ENCODE peak calls at places on chromosomes 4 and X, in nine cellular contexts. V is AG10803, E is left lung, Z is endothelial cell, Y is B cell, S is GM23338, G is WTC11, J is fibroblast of pulmonary artery, Q is AG09319. M is an unnamed sample.

GRCh38 chr4:150067859-150068258 is 10.4 kb upstream of the DCLK2 start:
- DNase-seq in Q (no peak), V (peak), G (no peak), Z (no peak), Y (no peak), S (no peak), E (no peak), J (no peak), M (no peak)

GRCh38 chrX:118727686-118728339 is 407 bp downstream of the IL13RA1 start:
- DNase-seq in Q (no peak), G (peak), J (peak), E (peak), Z (peak), V (peak), Y (peak), S (no peak), M (no peak)

GRCh38 chr4:175277816-175278215 is 359.7 kb downstream of the ADAM29 start:
- DNase-seq in Z (no peak), S (peak), G (peak), V (no peak), Q (no peak), J (no peak), Y (no peak), E (no peak), M (no peak)

GRCh38 chrX:21946925-21947641 is 6.6 kb downstream of the SMS start:
- DNase-seq in Y (no peak), S (peak), Z (no peak), Q (no peak), V (peak), J (peak), E (no peak), G (peak), M (no peak)

GRCh38 chrX:115226929-115227328 is 7.0 kb downstream of the LRCH2 start:
- DNase-seq in J (peak), Y (no peak), E (no peak), V (peak), Z (peak), G (peak), S (peak), Q (no peak), M (no peak)

GRCh38 chr4:127528302-127528701 is 104.5 kb upstream of the INTU start:
- DNase-seq in S (no peak), E (no peak), Y (no peak), G (no peak), J (no peak), Z (no peak), V (no peak), Q (no peak), M (no peak)

GRCh38 chrX:38669425-38669824 is 108.1 kb downstream of the TSPAN7 start:
- DNase-seq in V (no peak), J (no peak), E (no peak), Z (no peak), G (no peak), Q (no peak), S (no peak), Y (no peak), M (no peak)

GRCh38 chr4:4783847-4784246 is 75.6 kb upstream of the MSX1 start:
- DNase-seq in Q (no peak), Z (no peak), Y (no peak), J (no peak), G (no peak), V (no peak), S (peak), E (no peak), M (no peak)

GRCh38 chr4:139458543-139458942 is 4.6 kb downstream of the RAB33B start:
- DNase-seq in Y (no peak), V (no peak), Z (no peak), Q (no peak), S (no peak), E (no peak), J (no peak), G (no peak), M (no peak)

GRCh38 chr4:153788419-153789276 is at the start of gene SFRP2:
- DNase-seq in V (no peak), S (peak), G (peak), J (no peak), Y (peak), Z (peak), E (no peak), Q (no peak), M (no peak)

GRCh38 chr4:140343303-140343702 is 30.1 kb upstream of the SCOC start:
- DNase-seq in Q (no peak), S (no peak), V (no peak), G (no peak), Z (no peak), Y (no peak), J (peak), E (peak), M (no peak)

GRCh38 chr4:115113382-115114106 is at the start of gene NDST4:
- DNase-seq in G (no peak), J (peak), S (no peak), Q (no peak), E (no peak), Z (no peak), Y (no peak), V (peak), M (peak)

GRCh38 chrX:39907964-39908616 is 189.7 kb downstream of the BCOR start:
- DNase-seq in Z (no peak), Y (no peak), V (peak), G (no peak), Q (peak), E (peak), S (no peak), J (peak), M (peak)

GRCh38 chrX:40719218-40719617 is 16.1 kb downstream of the MED14 start:
- DNase-seq in J (peak), Z (no peak), S (no peak), G (no peak), Y (no peak), V (peak), E (no peak), Q (peak), M (no peak)

GRCh38 chr4:107351196-107351595 is 315.1 kb upstream of the DKK2 start:
- DNase-seq in Z (no peak), J (no peak), G (no peak), E (no peak), V (no peak), Q (no peak), S (no peak), Y (no peak), M (no peak)

GRCh38 chr4:71239365-71239764 is 99.5 kb upstream of the SLC4A4 start:
- DNase-seq in V (no peak), Z (no peak), J (no peak), Y (no peak), S (no peak), E (no peak), G (no peak), Q (no peak), M (peak)

GRCh38 chr4:158253350-158253980 is 43.2 kb downstream of the TMEM144 start:
- DNase-seq in Y (peak), E (no peak), Q (peak), Z (peak), G (peak), J (peak), S (peak), V (peak), M (peak)

GRCh38 chr4:82578935-82579334 is 17.1 kb upstream of the TMEM150C start:
- DNase-seq in V (no peak), J (peak), S (peak), Q (no peak), G (no peak), Z (no peak), Y (no peak), E (no peak), M (no peak)

GRCh38 chrX:74297766-74298165 is 6.2 kb upstream of the ZCCHC13 start:
- DNase-seq in Q (no peak), J (no peak), Y (no peak), E (no peak), Z (no peak), V (no peak), G (no peak), S (no peak), M (no peak)

GRCh38 chr4:33724685-33725084 is 2519.6 kb downstream of the ARAP2 start:
- DNase-seq in Y (no peak), J (no peak), Z (no peak), G (no peak), E (no peak), Q (no peak), V (no peak), S (peak), M (no peak)

GRCh38 chrX:66402165-66402564 is 236.7 kb downstream of the EDA2R start:
- DNase-seq in Y (no peak), Q (no peak), V (no peak), Z (no peak), J (no peak), G (no peak), E (no peak), S (no peak), M (no peak)

GRCh38 chr4:184613405-184613804 is 35.8 kb downstream of the CASP3 start:
- DNase-seq in J (no peak), Z (no peak), G (no peak), Y (no peak), E (no peak), V (no peak), S (no peak), Q (no peak), M (no peak)

GRCh38 chrX:135596495-135596894 is 76.0 kb downstream of the INTS6L start:
- DNase-seq in J (peak), Z (peak), E (peak), V (peak), G (peak), S (peak), Q (no peak), Y (peak), M (no peak)

GRCh38 chr4:149735796-149736195 is 79.8 kb downstream of the IQCM start:
- DNase-seq in G (no peak), Z (no peak), J (peak), Y (no peak), E (no peak), S (no peak), Q (no peak), V (peak), M (no peak)

GRCh38 chr4:41213563-41214157 is 682 bp downstream of the APBB2 start:
- DNase-seq in V (no peak), G (peak), J (no peak), S (no peak), Z (peak), E (no peak), Q (no peak), Y (no peak), M (no peak)

GRCh38 chr4:6595897-6596537 is 21.0 kb downstream of the MAN2B2 start:
- DNase-seq in V (no peak), Y (no peak), J (no peak), Q (no peak), S (peak), G (peak), Z (no peak), E (no peak), M (no peak)

GRCh38 chr4:85028910-85029309 is 62.4 kb upstream of the WDFY3 start:
- DNase-seq in S (no peak), Z (no peak), J (peak), E (no peak), Y (no peak), V (peak), Q (no peak), G (no peak), M (no peak)

GRCh38 chr4:183554878-183555585 is 50.2 kb downstream of the ING2 start:
- DNase-seq in Q (no peak), G (no peak), V (no peak), Y (no peak), E (peak), S (no peak), J (no peak), Z (no peak), M (no peak)

GRCh38 chr4:183550345-183551080 is 45.7 kb downstream of the ING2 start:
- DNase-seq in J (no peak), Y (no peak), E (no peak), Q (no peak), V (no peak), Z (no peak), G (no peak), S (no peak), M (no peak)

GRCh38 chr4:183553601-183554345 is 48.9 kb downstream of the ING2 start:
- DNase-seq in S (no peak), Z (no peak), Q (no peak), Y (no peak), G (no peak), J (no peak), V (no peak), E (no peak), M (no peak)

GRCh38 chr4:183554346-183554686 is 49.5 kb downstream of the ING2 start:
- DNase-seq in G (no peak), S (no peak), V (no peak), Y (no peak), Z (no peak), J (no peak), E (no peak), Q (no peak), M (no peak)

GRCh38 chr4:183552274-183553146 is 47.7 kb downstream of the ING2 start:
- DNase-seq in Z (no peak), J (no peak), E (no peak), Q (no peak), S (no peak), V (no peak), G (no peak), Y (no peak), M (no peak)
- TF ChIP-seq CTCF in Z (no peak), J (no peak), E (no peak), Q (no peak), S (no peak), V (no peak), G (no peak), Y (no peak), M (no peak)

DNA sequence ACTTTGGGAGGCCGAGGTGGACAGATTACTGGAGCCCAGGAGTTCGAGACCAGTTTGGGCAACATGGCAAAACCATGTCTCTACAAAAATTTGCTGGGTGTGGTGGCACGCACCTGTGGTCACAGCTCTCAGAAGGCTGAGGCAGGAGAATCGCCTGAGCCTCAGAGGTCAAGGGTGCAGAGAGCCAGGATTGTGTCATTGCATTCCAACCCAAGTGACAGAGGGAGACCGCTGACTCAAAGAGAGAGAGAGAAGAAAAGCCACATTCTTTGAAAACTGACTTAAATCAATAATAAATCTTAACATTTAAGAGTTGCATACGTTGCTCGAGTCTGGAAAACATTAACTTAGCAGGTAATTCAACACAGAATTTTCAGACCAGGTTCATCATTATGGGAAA is 68.5 kb upstream of the RBPJ start:
- DNase-seq in S (no peak), Y (no peak), J (no peak), G (no peak), Q (no peak), E (no peak), V (no peak), Z (no peak), M (no peak)
- TF ChIP-seq CTCF in S (no peak), Y (no peak), J (no peak), G (no peak), Q (no peak), E (no peak), V (no peak), Z (no peak), M (no peak)

GRCh38 chr4:152154433-152154832 is 381.5 kb downstream of the FBXW7 start:
- DNase-seq in G (no peak), Q (no peak), V (no peak), S (no peak), Y (no peak), Z (no peak), E (no peak), J (no peak), M (no peak)
- TF ChIP-seq CTCF in G (no peak), Q (no peak), V (no peak), S (no peak), Y (no peak), Z (no peak), E (no peak), J (no peak), M (no peak)

GRCh38 chr4:3022651-3023050 is 51.7 kb downstream of the HTT-AS start:
- DNase-seq in J (no peak), Y (no peak), G (no peak), Z (no peak), S (no peak), Q (no peak), E (no peak), V (no peak), M (no peak)

GRCh38 chr4:3019471-3019870 is 54.9 kb downstream of the HTT-AS start:
- DNase-seq in E (no peak), Q (no peak), V (no peak), Z (no peak), S (no peak), G (no peak), Y (no peak), J (no peak), M (no peak)

GRCh38 chr4:3021627-3022026 is 52.7 kb downstream of the HTT-AS start:
- DNase-seq in S (no peak), Y (no peak), Q (no peak), V (no peak), G (no peak), E (no peak), J (no peak), Z (no peak), M (no peak)

GRCh38 chr4:3022112-3022511 is 52.2 kb downstream of the HTT-AS start:
- DNase-seq in Y (no peak), G (no peak), E (no peak), S (no peak), J (no peak), Z (no peak), V (no peak), Q (no peak), M (no peak)

GRCh38 chr4:3021127-3021526 is 53.2 kb downstream of the HTT-AS start:
- DNase-seq in S (no peak), E (no peak), G (no peak), Q (no peak), Z (no peak), V (no peak), J (no peak), Y (no peak), M (no peak)
- TF ChIP-seq CTCF in S (no peak), E (no peak), G (no peak), Q (no peak), Z (no peak), V (no peak), J (no peak), Y (no peak), M (no peak)

GRCh38 chrX:111164728-111165127 is 68.7 kb downstream of the PAK3 start:
- DNase-seq in E (no peak), G (no peak), Q (no peak), S (peak), Z (peak), V (peak), J (peak), Y (no peak), M (no peak)
- TF ChIP-seq CTCF in E (no peak), G (no peak), Q (peak), S (peak), Z (no peak), V (peak), J (peak), Y (no peak), M (peak)

DNA sequence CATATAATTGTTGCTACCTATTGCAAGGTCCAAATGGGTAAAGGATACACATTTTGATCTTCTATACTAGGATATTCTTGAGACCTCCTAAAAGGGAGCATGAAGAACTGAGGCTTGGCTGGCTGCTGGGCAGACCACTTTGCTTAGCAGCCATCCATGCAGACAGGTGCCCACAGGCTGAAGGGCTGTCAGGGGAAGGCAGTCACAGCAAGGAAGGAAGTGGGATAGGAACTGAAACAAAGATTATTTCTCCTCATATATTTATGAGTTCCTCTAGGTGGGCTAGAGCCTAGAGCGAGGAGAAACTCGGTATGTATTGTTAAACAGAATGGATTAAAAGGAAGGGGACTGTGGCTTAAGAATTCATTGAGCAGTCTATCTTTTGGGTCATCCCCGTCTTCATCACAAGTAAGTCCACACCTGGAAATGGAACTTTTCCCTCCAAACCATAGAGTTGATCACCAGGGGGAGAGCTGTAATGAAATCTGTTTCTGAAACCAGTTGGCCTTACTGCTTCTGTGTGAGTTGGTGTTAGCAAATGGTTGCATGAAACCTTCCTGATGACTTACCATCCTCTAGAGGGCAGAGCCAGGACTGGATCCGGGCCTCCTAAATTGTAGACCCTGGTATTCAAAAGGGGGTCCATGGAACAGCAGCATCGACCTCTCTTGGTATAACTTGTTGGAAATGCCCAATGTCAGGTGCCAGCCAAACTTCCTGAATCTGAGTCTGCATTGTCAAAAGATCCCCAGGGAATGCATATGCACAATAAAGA is 42.3 kb downstream of the AFF2 start:
- DNase-seq in E (no peak), Q (no peak), G (no peak), Z (no peak), S (peak), V (no peak), J (no peak), Y (peak), M (no peak)
- TF ChIP-seq CTCF in E (no peak), Q (no peak), G (no peak), Z (no peak), S (peak), V (no peak), J (no peak), Y (no peak), M (no peak)

GRCh38 chr4:3136454-3136853 is 62.0 kb downstream of the HTT start:
- DNase-seq in Q (no peak), S (no peak), Y (no peak), E (no peak), J (peak), V (no peak), G (no peak), Z (no peak), M (peak)
- TF ChIP-seq CTCF in Q (peak), S (peak), Y (peak), E (no peak), J (peak), V (peak), G (no peak), Z (peak), M (no peak)

GRCh38 chr4:123479944-123480343 is 83.3 kb downstream of the SPRY1 start:
- DNase-seq in V (peak), Q (no peak), Y (no peak), S (no peak), E (peak), Z (no peak), G (no peak), J (no peak), M (no peak)
- TF ChIP-seq CTCF in V (no peak), Q (no peak), Y (no peak), S (no peak), E (no peak), Z (no peak), G (no peak), J (no peak), M (no peak)

DNA sequence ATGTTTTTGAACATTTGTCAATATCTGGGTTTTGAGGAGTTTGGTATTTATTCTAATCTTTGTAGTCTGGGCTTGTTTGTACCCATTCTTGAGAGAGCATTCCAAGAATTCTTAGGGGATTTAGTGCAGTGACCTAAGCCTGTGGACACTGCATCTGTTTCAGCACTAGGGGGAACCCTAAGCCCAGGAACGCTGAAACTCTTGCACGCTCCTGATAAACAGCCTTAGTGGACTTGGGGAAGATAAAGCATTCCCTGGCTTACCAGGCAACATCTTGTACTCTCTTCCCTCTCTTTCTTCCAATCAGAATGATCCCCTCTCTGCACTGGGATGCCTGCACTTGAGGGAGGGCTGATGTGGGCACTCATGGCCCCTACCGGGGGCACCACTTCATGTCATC is 654.9 kb upstream of the HTR2C start:
- DNase-seq in Z (peak), Q (peak), V (peak), S (peak), E (no peak), J (peak), G (peak), Y (peak), M (peak)
- TF ChIP-seq CTCF in Z (peak), Q (peak), V (peak), S (peak), E (peak), J (peak), G (peak), Y (peak), M (peak)

GRCh38 chr4:3512719-3513118 is 19.5 kb downstream of the LRPAP1 start:
- DNase-seq in E (no peak), V (no peak), Q (no peak), J (no peak), Z (no peak), G (no peak), Y (no peak), S (no peak), M (no peak)
- TF ChIP-seq CTCF in E (no peak), V (no peak), Q (no peak), J (no peak), Z (no peak), G (no peak), Y (no peak), S (no peak), M (no peak)

M was measured in astrocyte of the cerebellum.